ENCODE peak calls at places on chromosomes 13 and 19, in seven cellular contexts. One of them, this sample, is unnamed.

GRCh38 chr19:2032296-2032941 is 16.9 kb upstream of the BTBD2 start:
- DNase-seq in left ventricle myocardium inferior: peak; percentile 95
- DNase-seq in ascending aorta: peak; percentile 99
- DNase-seq in HEK293T: no peak
- DNase-seq in islet precursor cell: peak; percentile 66
- DNase-seq in OCI-LY7: no peak
- DNase-seq in AML-193: peak; percentile 78
- DNase-seq in this sample: peak; percentile 71

GRCh38 chr19:16031872-16032200 is 44.5 kb upstream of the TPM4 start:
- DNase-seq in OCI-LY7: no peak
- DNase-seq in HEK293T: no peak
- DNase-seq in islet precursor cell: no peak
- DNase-seq in ascending aorta: no peak
- DNase-seq in left ventricle myocardium inferior: no peak
- DNase-seq in AML-193: no peak
- DNase-seq in this sample: no peak

GRCh38 chr13:113443991-113444390 is 9.3 kb downstream of the ADPRHL1 start:
- DNase-seq in AML-193: no peak
- DNase-seq in left ventricle myocardium inferior: no peak
- DNase-seq in islet precursor cell: no peak
- DNase-seq in OCI-LY7: no peak
- DNase-seq in HEK293T: no peak
- DNase-seq in ascending aorta: peak; percentile 25
- DNase-seq in this sample: no peak

GRCh38 chr13:102220681-102221228 is 181.1 kb downstream of the FGF14 start:
- DNase-seq in AML-193: no peak
- DNase-seq in ascending aorta: no peak
- DNase-seq in left ventricle myocardium inferior: no peak
- DNase-seq in OCI-LY7: no peak
- DNase-seq in HEK293T: no peak
- DNase-seq in islet precursor cell: no peak
- DNase-seq in this sample: no peak

GRCh38 chr19:5046339-5047039 is 77.6 kb downstream of the KDM4B start:
- DNase-seq in ascending aorta: no peak
- DNase-seq in left ventricle myocardium inferior: no peak
- DNase-seq in HEK293T: peak; percentile 60
- DNase-seq in AML-193: no peak
- DNase-seq in OCI-LY7: peak; percentile 10
- DNase-seq in islet precursor cell: peak; percentile 80
- DNase-seq in this sample: peak; percentile 80

GRCh38 chr13:66347718-66348117 is 882.4 kb downstream of the PCDH9 start:
- DNase-seq in AML-193: no peak
- DNase-seq in HEK293T: no peak
- DNase-seq in left ventricle myocardium inferior: no peak
- DNase-seq in OCI-LY7: no peak
- DNase-seq in ascending aorta: no peak
- DNase-seq in islet precursor cell: no peak
- DNase-seq in this sample: no peak

GRCh38 chr13:46542833-46543232 is 10.1 kb upstream of the LRCH1 start:
- DNase-seq in OCI-LY7: no peak
- DNase-seq in ascending aorta: no peak
- DNase-seq in left ventricle myocardium inferior: no peak
- DNase-seq in HEK293T: no peak
- DNase-seq in islet precursor cell: no peak
- DNase-seq in AML-193: no peak
- DNase-seq in this sample: no peak

GRCh38 chr13:34035676-34036325 is 217.9 kb downstream of the RFC3 start:
- DNase-seq in AML-193: no peak
- DNase-seq in OCI-LY7: no peak
- DNase-seq in islet precursor cell: no peak
- DNase-seq in left ventricle myocardium inferior: no peak
- DNase-seq in HEK293T: no peak
- DNase-seq in ascending aorta: no peak
- DNase-seq in this sample: no peak

GRCh38 chr13:51945149-51945548 is 66.1 kb downstream of the ATP7B start:
- DNase-seq in HEK293T: no peak
- DNase-seq in islet precursor cell: no peak
- DNase-seq in AML-193: no peak
- DNase-seq in ascending aorta: no peak
- DNase-seq in OCI-LY7: no peak
- DNase-seq in left ventricle myocardium inferior: no peak
- DNase-seq in this sample: no peak

GRCh38 chr13:47146136-47146535 is 249.3 kb upstream of the HTR2A start:
- DNase-seq in AML-193: no peak
- DNase-seq in HEK293T: no peak
- DNase-seq in ascending aorta: no peak
- DNase-seq in left ventricle myocardium inferior: no peak
- DNase-seq in islet precursor cell: no peak
- DNase-seq in OCI-LY7: no peak
- DNase-seq in this sample: no peak

GRCh38 chr13:31161583-31162150 is at the start of gene HSPH1:
- DNase-seq in AML-193: peak; percentile 99
- DNase-seq in islet precursor cell: peak; percentile 99
- DNase-seq in ascending aorta: peak; percentile 99
- DNase-seq in HEK293T: peak; percentile 92
- DNase-seq in left ventricle myocardium inferior: peak; percentile 99
- DNase-seq in OCI-LY7: peak; percentile 99
- DNase-seq in this sample: peak; percentile 99

GRCh38 chr13:87680298-87680697 is 9.1 kb downstream of the SLITRK5 start:
- DNase-seq in AML-193: no peak
- DNase-seq in ascending aorta: no peak
- DNase-seq in islet precursor cell: no peak
- DNase-seq in OCI-LY7: peak; percentile 81
- DNase-seq in HEK293T: no peak
- DNase-seq in left ventricle myocardium inferior: no peak
- DNase-seq in this sample: no peak

GRCh38 chr19:41225238-41226052 is 6.4 kb downstream of the AXL start:
- DNase-seq in left ventricle myocardium inferior: peak; percentile 48
- DNase-seq in AML-193: no peak
- DNase-seq in HEK293T: no peak
- DNase-seq in OCI-LY7: no peak
- DNase-seq in islet precursor cell: no peak
- DNase-seq in ascending aorta: peak; percentile 97
- DNase-seq in this sample: peak; percentile 85

GRCh38 chr19:40802300-40803169 is 3.5 kb downstream of the EGLN2 start:
- DNase-seq in islet precursor cell: no peak
- DNase-seq in OCI-LY7: peak; percentile 35
- DNase-seq in AML-193: no peak
- DNase-seq in left ventricle myocardium inferior: peak; percentile 87
- DNase-seq in HEK293T: no peak
- DNase-seq in ascending aorta: no peak
- DNase-seq in this sample: peak; percentile 63

GRCh38 chr13:77751513-77752456 is 54.3 kb downstream of the SLAIN1 start:
- DNase-seq in OCI-LY7: peak; percentile 67
- DNase-seq in HEK293T: peak; percentile 81
- DNase-seq in ascending aorta: no peak
- DNase-seq in islet precursor cell: peak; percentile 53
- DNase-seq in AML-193: peak; percentile 57
- DNase-seq in left ventricle myocardium inferior: no peak
- DNase-seq in this sample: peak; percentile 74

GRCh38 chr19:42076375-42076944 is 494 bp downstream of the ZNF574 start:
- DNase-seq in islet precursor cell: no peak
- DNase-seq in HEK293T: no peak
- DNase-seq in AML-193: no peak
- DNase-seq in ascending aorta: peak; percentile 75
- DNase-seq in OCI-LY7: peak; percentile 65
- DNase-seq in left ventricle myocardium inferior: no peak
- DNase-seq in this sample: peak; percentile 78

GRCh38 chr13:35953537-35954206 is 177.5 kb downstream of the DCLK1 start:
- DNase-seq in OCI-LY7: peak; percentile 28
- DNase-seq in islet precursor cell: peak; percentile 87
- DNase-seq in HEK293T: peak; percentile 71
- DNase-seq in AML-193: no peak
- DNase-seq in ascending aorta: peak; percentile 83
- DNase-seq in left ventricle myocardium inferior: peak; percentile 73
- DNase-seq in this sample: peak; percentile 53

GRCh38 chr13:31440132-31440531 is 240.4 kb downstream of the B3GLCT start:
- DNase-seq in AML-193: no peak
- DNase-seq in HEK293T: no peak
- DNase-seq in OCI-LY7: no peak
- DNase-seq in left ventricle myocardium inferior: no peak
- DNase-seq in islet precursor cell: no peak
- DNase-seq in ascending aorta: no peak
- DNase-seq in this sample: no peak

GRCh38 chr13:31987071-31987470 is 44.5 kb upstream of the FRY start:
- DNase-seq in left ventricle myocardium inferior: no peak
- DNase-seq in HEK293T: no peak
- DNase-seq in ascending aorta: no peak
- DNase-seq in AML-193: no peak
- DNase-seq in islet precursor cell: no peak
- DNase-seq in OCI-LY7: no peak
- DNase-seq in this sample: no peak

GRCh38 chr13:95713651-95714050 is 36.7 kb downstream of the DNAJC3 start:
- DNase-seq in ascending aorta: no peak
- DNase-seq in left ventricle myocardium inferior: no peak
- DNase-seq in HEK293T: no peak
- DNase-seq in islet precursor cell: no peak
- DNase-seq in AML-193: no peak
- DNase-seq in OCI-LY7: no peak
- DNase-seq in this sample: no peak

GRCh38 chr19:4738734-4739133 is 15.1 kb upstream of the DPP9 start:
- DNase-seq in AML-193: no peak
- DNase-seq in islet precursor cell: no peak
- DNase-seq in left ventricle myocardium inferior: no peak
- DNase-seq in HEK293T: no peak
- DNase-seq in OCI-LY7: no peak
- DNase-seq in ascending aorta: no peak
- DNase-seq in this sample: no peak

GRCh38 chr19:1482361-1483066 is 3.5 kb upstream of the C19orf25 start:
- DNase-seq in HEK293T: no peak
- DNase-seq in AML-193: no peak
- DNase-seq in OCI-LY7: no peak
- DNase-seq in ascending aorta: no peak
- DNase-seq in islet precursor cell: no peak
- DNase-seq in left ventricle myocardium inferior: no peak
- DNase-seq in this sample: no peak

GRCh38 chr19:58568731-58569130 is 4.4 kb downstream of the MZF1 start:
- DNase-seq in OCI-LY7: no peak
- DNase-seq in HEK293T: no peak
- DNase-seq in islet precursor cell: no peak
- DNase-seq in AML-193: no peak
- DNase-seq in ascending aorta: no peak
- DNase-seq in left ventricle myocardium inferior: no peak
- DNase-seq in this sample: no peak

GRCh38 chr13:106275441-106276032 is 259.9 kb downstream of the EFNB2 start:
- DNase-seq in AML-193: no peak
- DNase-seq in ascending aorta: no peak
- DNase-seq in islet precursor cell: no peak
- DNase-seq in HEK293T: no peak
- DNase-seq in left ventricle myocardium inferior: no peak
- DNase-seq in OCI-LY7: no peak
- DNase-seq in this sample: no peak

GRCh38 chr13:51618626-51619025 is 34.4 kb downstream of the WDFY2 start:
- DNase-seq in islet precursor cell: no peak
- DNase-seq in ascending aorta: no peak
- DNase-seq in AML-193: no peak
- DNase-seq in OCI-LY7: no peak
- DNase-seq in left ventricle myocardium inferior: no peak
- DNase-seq in HEK293T: no peak
- DNase-seq in this sample: no peak

GRCh38 chr13:75437582-75438318 is 44.2 kb downstream of the TBC1D4 start:
- DNase-seq in islet precursor cell: no peak
- DNase-seq in HEK293T: peak; percentile 82
- DNase-seq in OCI-LY7: no peak
- DNase-seq in AML-193: no peak
- DNase-seq in left ventricle myocardium inferior: no peak
- DNase-seq in ascending aorta: no peak
- DNase-seq in this sample: no peak

GRCh38 chr13:98508280-98509074 is 68.4 kb downstream of the STK24 start:
- DNase-seq in OCI-LY7: no peak
- DNase-seq in islet precursor cell: peak; percentile 48
- DNase-seq in HEK293T: no peak
- DNase-seq in left ventricle myocardium inferior: no peak
- DNase-seq in AML-193: no peak
- DNase-seq in ascending aorta: peak; percentile 24
- DNase-seq in this sample: no peak

GRCh38 chr19:4908311-4908710 is 990 bp upstream of the UHRF1 start:
- DNase-seq in AML-193: no peak
- DNase-seq in ascending aorta: no peak
- DNase-seq in left ventricle myocardium inferior: no peak
- DNase-seq in HEK293T: no peak
- DNase-seq in islet precursor cell: no peak
- DNase-seq in OCI-LY7: no peak
- DNase-seq in this sample: no peak

GRCh38 chr19:55082023-55082851 is 6.6 kb downstream of the EPS8L1 start:
- DNase-seq in islet precursor cell: peak; percentile 76
- DNase-seq in ascending aorta: no peak
- DNase-seq in left ventricle myocardium inferior: no peak
- DNase-seq in OCI-LY7: peak; percentile 79
- DNase-seq in HEK293T: no peak
- DNase-seq in AML-193: no peak
- DNase-seq in this sample: no peak

GRCh38 chr19:38975214-38975860 is at the start of gene FBXO17:
- DNase-seq in AML-193: no peak
- DNase-seq in ascending aorta: peak; percentile 75
- DNase-seq in HEK293T: peak; percentile 70
- DNase-seq in islet precursor cell: peak; percentile 81
- DNase-seq in left ventricle myocardium inferior: peak; percentile 52
- DNase-seq in OCI-LY7: no peak
- DNase-seq in this sample: no peak

GRCh38 chr13:33953203-33953602 is 135.3 kb downstream of the RFC3 start:
- DNase-seq in HEK293T: no peak
- DNase-seq in islet precursor cell: no peak
- DNase-seq in ascending aorta: no peak
- DNase-seq in left ventricle myocardium inferior: no peak
- DNase-seq in AML-193: no peak
- DNase-seq in OCI-LY7: no peak
- DNase-seq in this sample: no peak

GRCh38 chr19:47024502-47024901 is 4.9 kb downstream of the NPAS1 start:
- DNase-seq in OCI-LY7: no peak
- DNase-seq in left ventricle myocardium inferior: no peak
- DNase-seq in islet precursor cell: no peak
- DNase-seq in HEK293T: no peak
- DNase-seq in ascending aorta: no peak
- DNase-seq in AML-193: no peak
- DNase-seq in this sample: no peak